ENCODE peak calls at places on chromosomes 6 and 20, in six cellular contexts. O, L, Y, W, R and B are unnamed samples.

GRCh38 chr6:89439014-89439413 is 6.1 kb downstream of the ANKRD6 start:
- DNase-seq in R (no peak), W (no peak), Y (no peak), O (no peak), L (no peak), B (no peak)

GRCh38 chr6:106187424-106187982 is 101.4 kb downstream of the PRDM1 start:
- DNase-seq in O (no peak), W (no peak), L (no peak), Y (no peak), R (no peak), B (no peak)

GRCh38 chr20:57426156-57426769 is 35.1 kb downstream of the RBM38 start:
- DNase-seq in L (no peak), W (no peak), O (no peak), Y (no peak), R (no peak), B (no peak)

GRCh38 chr6:137304020-137304780 is 85.0 kb upstream of the IFNGR1 start:
- DNase-seq in Y (no peak), L (no peak), W (no peak), R (no peak), O (no peak), B (no peak)

GRCh38 chr6:34154668-34155447 is 9.0 kb upstream of the GRM4 start:
- DNase-seq in Y (peak), R (peak), O (peak), L (peak), W (peak), B (peak)

GRCh38 chr6:159117541-159117940 is 51.7 kb upstream of the FNDC1 start:
- DNase-seq in L (no peak), R (no peak), O (no peak), Y (no peak), W (no peak), B (no peak)

GRCh38 chr6:74931567-74931966 is 274.3 kb downstream of the COL12A1 start:
- DNase-seq in Y (no peak), L (no peak), R (no peak), W (no peak), O (no peak), B (no peak)

GRCh38 chr6:49464691-49465090 is 1.5 kb downstream of the CENPQ start:
- DNase-seq in O (no peak), W (no peak), R (no peak), L (no peak), Y (no peak), B (no peak)

GRCh38 chr20:6295477-6296256 is 172.8 kb upstream of the FERMT1 start:
- DNase-seq in R (no peak), O (no peak), W (no peak), Y (no peak), L (no peak), B (no peak)

GRCh38 chr6:167157414-167157813 is 366 bp downstream of the GPR31 start:
- DNase-seq in R (no peak), L (peak), Y (no peak), O (no peak), W (no peak), B (no peak)

GRCh38 chr6:111732390-111732789 is 126.7 kb upstream of the TRAF3IP2 start:
- DNase-seq in W (no peak), O (no peak), L (no peak), Y (no peak), R (no peak), B (no peak)

GRCh38 chr6:31465718-31466117 is 32.2 kb upstream of the MICB start:
- DNase-seq in R (no peak), W (no peak), O (no peak), L (no peak), Y (no peak), B (no peak)

GRCh38 chr6:147131728-147132127 is 72.5 kb upstream of the STXBP5 start:
- DNase-seq in W (no peak), O (no peak), R (no peak), L (no peak), Y (no peak), B (no peak)

GRCh38 chr6:29483186-29483585 is 4.6 kb downstream of the MAS1L start:
- DNase-seq in R (no peak), Y (no peak), W (no peak), L (no peak), O (no peak), B (no peak)

GRCh38 chr6:40472354-40472753 is 114.8 kb downstream of the LRFN2 start:
- DNase-seq in Y (no peak), R (no peak), O (no peak), W (no peak), L (no peak), B (peak)

GRCh38 chr6:28880894-28881780 is 42.6 kb downstream of the TRIM27 start:
- DNase-seq in O (peak), R (peak), W (peak), L (no peak), Y (peak), B (peak)

GRCh38 chr6:157226761-157227160 is 96.6 kb downstream of the TMEM242 start:
- DNase-seq in Y (no peak), R (no peak), O (no peak), L (peak), W (no peak), B (no peak)

GRCh38 chr6:143108278-143108677 is 47.6 kb downstream of the AIG1 start:
- DNase-seq in W (no peak), L (no peak), O (no peak), Y (no peak), R (no peak), B (no peak)

GRCh38 chr20:24934101-24934661 is 14.9 kb upstream of the CST7 start:
- DNase-seq in Y (peak), W (no peak), O (no peak), R (no peak), L (peak), B (peak)

GRCh38 chr6:79277109-79277508 is 42.6 kb upstream of the HMGN3 start:
- DNase-seq in W (no peak), R (no peak), L (no peak), Y (no peak), O (no peak), B (no peak)

GRCh38 chr6:41966961-41967311 is 25.3 kb upstream of the CCND3 start:
- DNase-seq in W (peak), Y (no peak), L (no peak), R (no peak), O (no peak), B (peak)

GRCh38 chr6:14246876-14247275 is 129.3 kb downstream of the CD83 start:
- DNase-seq in O (no peak), W (no peak), R (no peak), L (no peak), Y (no peak), B (no peak)

GRCh38 chr6:100877851-100878250 is 3.3 kb downstream of the ASCC3 start:
- DNase-seq in L (no peak), R (no peak), W (no peak), O (no peak), Y (no peak), B (no peak)

GRCh38 chr6:161894436-161894835 is 620.6 kb upstream of the AGPAT4 start:
- DNase-seq in Y (no peak), O (no peak), L (no peak), W (no peak), R (no peak), B (no peak)

GRCh38 chr6:128438311-128438916 is 82.0 kb downstream of the PTPRK start:
- DNase-seq in O (no peak), R (peak), Y (no peak), W (no peak), L (no peak), B (no peak)

GRCh38 chr20:20299904-20300303 is 68.0 kb upstream of the INSM1 start:
- DNase-seq in R (no peak), O (no peak), L (no peak), W (no peak), Y (no peak), B (no peak)

GRCh38 chr20:35271073-35271882 is 6.6 kb downstream of the MMP24OS start:
- DNase-seq in R (no peak), W (no peak), L (no peak), Y (no peak), O (no peak), B (no peak)

GRCh38 chr6:79269877-79270276 is 35.4 kb upstream of the HMGN3 start:
- DNase-seq in L (no peak), W (peak), R (no peak), O (no peak), Y (no peak), B (no peak)

GRCh38 chr6:168905451-168906090 is 348.1 kb downstream of the THBS2 start:
- DNase-seq in L (no peak), Y (no peak), O (no peak), R (no peak), W (no peak), B (no peak)

GRCh38 chr6:168149015-168149414 is 70.0 kb upstream of the FRMD1 start:
- DNase-seq in R (no peak), W (no peak), L (no peak), Y (no peak), O (peak), B (no peak)

GRCh38 chr6:166441641-166442078 is 58.9 kb upstream of the MPC1 start:
- DNase-seq in W (no peak), R (no peak), Y (no peak), O (no peak), L (peak), B (no peak)

GRCh38 chr6:22513667-22514066 is 55.7 kb upstream of the HDGFL1 start:
- DNase-seq in L (no peak), W (no peak), O (no peak), R (no peak), Y (no peak), B (no peak)

GRCh38 chr6:22512716-22513452 is 56.5 kb upstream of the HDGFL1 start:
- DNase-seq in L (no peak), Y (no peak), R (no peak), W (no peak), O (no peak), B (no peak)
- TF ChIP-seq CTCF in L (no peak), Y (no peak), R (no peak), W (no peak), O (no peak), B (no peak)

GRCh38 chr6:53646606-53647005 is 18.9 kb downstream of the KLHL31 start:
- DNase-seq in L (no peak), W (no peak), R (no peak), O (no peak), Y (no peak), B (no peak)
- H3K27ac ChIP-seq in L (no peak), W (no peak), R (no peak), O (no peak), Y (peak), B (no peak)

GRCh38 chr6:154318711-154319110 is 37.9 kb downstream of the IPCEF1 start:
- DNase-seq in L (no peak), W (no peak), Y (no peak), O (no peak), R (no peak), B (no peak)
- TF ChIP-seq CTCF in L (no peak), W (no peak), Y (no peak), O (no peak), R (no peak), B (no peak)

GRCh38 chr6:18390476-18390875 is 3.3 kb downstream of the RNF144B start:
- DNase-seq in O (no peak), Y (no peak), L (no peak), W (no peak), R (no peak), B (no peak)
- H3K27ac ChIP-seq in O (no peak), Y (no peak), L (peak), W (no peak), R (no peak), B (no peak)